ENCODE peak calls at places on chromosomes 16 and 17, in six cellular contexts. One of them, this sample, is unnamed.

GRCh38 chr16:30889721-30890120 is 4.2 kb downstream of the BCL7C start:
- DNase-seq in stimulated activated CD4-positive, alpha-beta T cell treated with anti-CD3 and anti-CD28 coated beads, Interleukin-2, amount 100 ng/mL, for 48 hours: no peak
- DNase-seq in activated CD8-positive, alpha-beta memory T cell treated with anti-CD3 and anti-CD28 coated beads for 4 hours: no peak
- DNase-seq in fibroblast of lung: peak
- DNase-seq in NCI-H2081: no peak
- DNase-seq in astrocyte: no peak
- DNase-seq in this sample: no peak

GRCh38 chr17:27577884-27578717 is 52.9 kb upstream of the LGALS9 start:
- DNase-seq in stimulated activated CD4-positive, alpha-beta T cell treated with anti-CD3 and anti-CD28 coated beads, Interleukin-2, amount 100 ng/mL, for 48 hours: no peak
- DNase-seq in activated CD8-positive, alpha-beta memory T cell treated with anti-CD3 and anti-CD28 coated beads for 4 hours: no peak
- DNase-seq in fibroblast of lung: peak
- DNase-seq in NCI-H2081: no peak
- DNase-seq in astrocyte: peak
- DNase-seq in this sample: no peak

GRCh38 chr16:22008215-22009142 is 568 bp downstream of the MOSMO start:
- DNase-seq in stimulated activated CD4-positive, alpha-beta T cell treated with anti-CD3 and anti-CD28 coated beads, Interleukin-2, amount 100 ng/mL, for 48 hours: peak
- DNase-seq in activated CD8-positive, alpha-beta memory T cell treated with anti-CD3 and anti-CD28 coated beads for 4 hours: no peak
- DNase-seq in fibroblast of lung: peak
- DNase-seq in NCI-H2081: no peak
- DNase-seq in astrocyte: no peak
- DNase-seq in this sample: no peak

GRCh38 chr17:6476834-6477210 is 32.6 kb downstream of the PIMREG start:
- DNase-seq in stimulated activated CD4-positive, alpha-beta T cell treated with anti-CD3 and anti-CD28 coated beads, Interleukin-2, amount 100 ng/mL, for 48 hours: no peak
- DNase-seq in activated CD8-positive, alpha-beta memory T cell treated with anti-CD3 and anti-CD28 coated beads for 4 hours: no peak
- DNase-seq in fibroblast of lung: no peak
- DNase-seq in NCI-H2081: no peak
- DNase-seq in astrocyte: no peak
- DNase-seq in this sample: no peak

GRCh38 chr17:80110447-80110812 is 9.0 kb downstream of the GAA start:
- DNase-seq in stimulated activated CD4-positive, alpha-beta T cell treated with anti-CD3 and anti-CD28 coated beads, Interleukin-2, amount 100 ng/mL, for 48 hours: no peak
- DNase-seq in activated CD8-positive, alpha-beta memory T cell treated with anti-CD3 and anti-CD28 coated beads for 4 hours: no peak
- DNase-seq in fibroblast of lung: no peak
- DNase-seq in NCI-H2081: no peak
- DNase-seq in astrocyte: no peak
- DNase-seq in this sample: no peak

GRCh38 chr17:48010193-48010592 is 27.4 kb downstream of the COPZ2 start:
- DNase-seq in stimulated activated CD4-positive, alpha-beta T cell treated with anti-CD3 and anti-CD28 coated beads, Interleukin-2, amount 100 ng/mL, for 48 hours: no peak
- DNase-seq in activated CD8-positive, alpha-beta memory T cell treated with anti-CD3 and anti-CD28 coated beads for 4 hours: no peak
- DNase-seq in fibroblast of lung: no peak
- DNase-seq in NCI-H2081: no peak
- DNase-seq in astrocyte: no peak
- DNase-seq in this sample: no peak

GRCh38 chr17:4625181-4625601 is 16.3 kb downstream of the ALOX15 start:
- DNase-seq in stimulated activated CD4-positive, alpha-beta T cell treated with anti-CD3 and anti-CD28 coated beads, Interleukin-2, amount 100 ng/mL, for 48 hours: no peak
- DNase-seq in activated CD8-positive, alpha-beta memory T cell treated with anti-CD3 and anti-CD28 coated beads for 4 hours: no peak
- DNase-seq in fibroblast of lung: no peak
- DNase-seq in NCI-H2081: no peak
- DNase-seq in astrocyte: peak
- DNase-seq in this sample: no peak

GRCh38 chr17:17063546-17064122 is 21.4 kb downstream of the MPRIP start:
- DNase-seq in stimulated activated CD4-positive, alpha-beta T cell treated with anti-CD3 and anti-CD28 coated beads, Interleukin-2, amount 100 ng/mL, for 48 hours: no peak
- DNase-seq in activated CD8-positive, alpha-beta memory T cell treated with anti-CD3 and anti-CD28 coated beads for 4 hours: no peak
- DNase-seq in fibroblast of lung: no peak
- DNase-seq in NCI-H2081: no peak
- DNase-seq in astrocyte: no peak
- DNase-seq in this sample: no peak

GRCh38 chr16:75099738-75100615 is 16.6 kb downstream of the LDHD start:
- DNase-seq in stimulated activated CD4-positive, alpha-beta T cell treated with anti-CD3 and anti-CD28 coated beads, Interleukin-2, amount 100 ng/mL, for 48 hours: no peak
- DNase-seq in activated CD8-positive, alpha-beta memory T cell treated with anti-CD3 and anti-CD28 coated beads for 4 hours: no peak
- DNase-seq in fibroblast of lung: no peak
- DNase-seq in NCI-H2081: no peak
- DNase-seq in astrocyte: no peak
- DNase-seq in this sample: no peak

GRCh38 chr16:74438492-74438979 is 17.3 kb upstream of the CLEC18B start:
- DNase-seq in stimulated activated CD4-positive, alpha-beta T cell treated with anti-CD3 and anti-CD28 coated beads, Interleukin-2, amount 100 ng/mL, for 48 hours: no peak
- DNase-seq in activated CD8-positive, alpha-beta memory T cell treated with anti-CD3 and anti-CD28 coated beads for 4 hours: no peak
- DNase-seq in fibroblast of lung: no peak
- DNase-seq in NCI-H2081: no peak
- DNase-seq in astrocyte: no peak
- DNase-seq in this sample: no peak

GRCh38 chr16:84499638-84500037 is 4.8 kb downstream of the MEAK7 start:
- DNase-seq in stimulated activated CD4-positive, alpha-beta T cell treated with anti-CD3 and anti-CD28 coated beads, Interleukin-2, amount 100 ng/mL, for 48 hours: no peak
- DNase-seq in activated CD8-positive, alpha-beta memory T cell treated with anti-CD3 and anti-CD28 coated beads for 4 hours: no peak
- DNase-seq in fibroblast of lung: no peak
- DNase-seq in NCI-H2081: no peak
- DNase-seq in astrocyte: no peak
- DNase-seq in this sample: no peak

GRCh38 chr16:89988951-89989350 is 30.3 kb downstream of the DBNDD1 start:
- DNase-seq in stimulated activated CD4-positive, alpha-beta T cell treated with anti-CD3 and anti-CD28 coated beads, Interleukin-2, amount 100 ng/mL, for 48 hours: no peak
- DNase-seq in activated CD8-positive, alpha-beta memory T cell treated with anti-CD3 and anti-CD28 coated beads for 4 hours: no peak
- DNase-seq in fibroblast of lung: no peak
- DNase-seq in NCI-H2081: no peak
- DNase-seq in astrocyte: no peak
- DNase-seq in this sample: peak

GRCh38 chr17:37674511-37674910 is 31.3 kb upstream of the DDX52 start:
- DNase-seq in stimulated activated CD4-positive, alpha-beta T cell treated with anti-CD3 and anti-CD28 coated beads, Interleukin-2, amount 100 ng/mL, for 48 hours: no peak
- DNase-seq in activated CD8-positive, alpha-beta memory T cell treated with anti-CD3 and anti-CD28 coated beads for 4 hours: no peak
- DNase-seq in fibroblast of lung: no peak
- DNase-seq in NCI-H2081: no peak
- DNase-seq in astrocyte: no peak
- DNase-seq in this sample: no peak

GRCh38 chr17:31608659-31609254 is 217.3 kb downstream of the RAB11FIP4 start:
- DNase-seq in stimulated activated CD4-positive, alpha-beta T cell treated with anti-CD3 and anti-CD28 coated beads, Interleukin-2, amount 100 ng/mL, for 48 hours: no peak
- DNase-seq in activated CD8-positive, alpha-beta memory T cell treated with anti-CD3 and anti-CD28 coated beads for 4 hours: no peak
- DNase-seq in fibroblast of lung: peak
- DNase-seq in NCI-H2081: no peak
- DNase-seq in astrocyte: no peak
- DNase-seq in this sample: no peak

GRCh38 chr17:17472333-17472920 is 4.4 kb upstream of the MED9 start:
- DNase-seq in stimulated activated CD4-positive, alpha-beta T cell treated with anti-CD3 and anti-CD28 coated beads, Interleukin-2, amount 100 ng/mL, for 48 hours: no peak
- DNase-seq in activated CD8-positive, alpha-beta memory T cell treated with anti-CD3 and anti-CD28 coated beads for 4 hours: no peak
- DNase-seq in fibroblast of lung: no peak
- DNase-seq in NCI-H2081: no peak
- DNase-seq in astrocyte: no peak
- DNase-seq in this sample: no peak

GRCh38 chr17:80485846-80486245 is 9.4 kb upstream of the NPTX1 start:
- DNase-seq in stimulated activated CD4-positive, alpha-beta T cell treated with anti-CD3 and anti-CD28 coated beads, Interleukin-2, amount 100 ng/mL, for 48 hours: no peak
- DNase-seq in activated CD8-positive, alpha-beta memory T cell treated with anti-CD3 and anti-CD28 coated beads for 4 hours: no peak
- DNase-seq in fibroblast of lung: no peak
- DNase-seq in NCI-H2081: no peak
- DNase-seq in astrocyte: no peak
- DNase-seq in this sample: no peak

GRCh38 chr16:84507011-84507982 is 2.8 kb upstream of the MEAK7 start:
- DNase-seq in stimulated activated CD4-positive, alpha-beta T cell treated with anti-CD3 and anti-CD28 coated beads, Interleukin-2, amount 100 ng/mL, for 48 hours: no peak
- DNase-seq in activated CD8-positive, alpha-beta memory T cell treated with anti-CD3 and anti-CD28 coated beads for 4 hours: no peak
- DNase-seq in fibroblast of lung: no peak
- DNase-seq in NCI-H2081: no peak
- DNase-seq in astrocyte: no peak
- DNase-seq in this sample: no peak

GRCh38 chr16:57845115-57845514 is 42.8 kb upstream of the KIFC3 start:
- DNase-seq in stimulated activated CD4-positive, alpha-beta T cell treated with anti-CD3 and anti-CD28 coated beads, Interleukin-2, amount 100 ng/mL, for 48 hours: no peak
- DNase-seq in activated CD8-positive, alpha-beta memory T cell treated with anti-CD3 and anti-CD28 coated beads for 4 hours: no peak
- DNase-seq in fibroblast of lung: no peak
- DNase-seq in NCI-H2081: no peak
- DNase-seq in astrocyte: no peak
- DNase-seq in this sample: no peak

GRCh38 chr17:17303847-17304490 is 796 bp downstream of the NT5M start:
- DNase-seq in stimulated activated CD4-positive, alpha-beta T cell treated with anti-CD3 and anti-CD28 coated beads, Interleukin-2, amount 100 ng/mL, for 48 hours: no peak
- DNase-seq in activated CD8-positive, alpha-beta memory T cell treated with anti-CD3 and anti-CD28 coated beads for 4 hours: no peak
- DNase-seq in fibroblast of lung: no peak
- DNase-seq in NCI-H2081: no peak
- DNase-seq in astrocyte: no peak
- DNase-seq in this sample: no peak

GRCh38 chr17:42878123-42878880 is 22.3 kb upstream of the G6PC1 start:
- DNase-seq in stimulated activated CD4-positive, alpha-beta T cell treated with anti-CD3 and anti-CD28 coated beads, Interleukin-2, amount 100 ng/mL, for 48 hours: no peak
- DNase-seq in activated CD8-positive, alpha-beta memory T cell treated with anti-CD3 and anti-CD28 coated beads for 4 hours: no peak
- DNase-seq in fibroblast of lung: no peak
- DNase-seq in NCI-H2081: no peak
- DNase-seq in astrocyte: no peak
- DNase-seq in this sample: peak

GRCh38 chr17:78272181-78272913 is 40.9 kb downstream of the TMEM235 start:
- DNase-seq in stimulated activated CD4-positive, alpha-beta T cell treated with anti-CD3 and anti-CD28 coated beads, Interleukin-2, amount 100 ng/mL, for 48 hours: no peak
- DNase-seq in activated CD8-positive, alpha-beta memory T cell treated with anti-CD3 and anti-CD28 coated beads for 4 hours: no peak
- DNase-seq in fibroblast of lung: peak
- DNase-seq in NCI-H2081: no peak
- DNase-seq in astrocyte: peak
- DNase-seq in this sample: no peak

GRCh38 chr17:49887744-49888360 is 40.0 kb upstream of the TAC4 start:
- DNase-seq in stimulated activated CD4-positive, alpha-beta T cell treated with anti-CD3 and anti-CD28 coated beads, Interleukin-2, amount 100 ng/mL, for 48 hours: no peak
- DNase-seq in activated CD8-positive, alpha-beta memory T cell treated with anti-CD3 and anti-CD28 coated beads for 4 hours: no peak
- DNase-seq in fibroblast of lung: no peak
- DNase-seq in NCI-H2081: no peak
- DNase-seq in astrocyte: no peak
- DNase-seq in this sample: no peak

GRCh38 chr17:77821114-77821513 is 137.4 kb upstream of the TNRC6C start:
- DNase-seq in stimulated activated CD4-positive, alpha-beta T cell treated with anti-CD3 and anti-CD28 coated beads, Interleukin-2, amount 100 ng/mL, for 48 hours: no peak
- DNase-seq in activated CD8-positive, alpha-beta memory T cell treated with anti-CD3 and anti-CD28 coated beads for 4 hours: no peak
- DNase-seq in fibroblast of lung: no peak
- DNase-seq in NCI-H2081: no peak
- DNase-seq in astrocyte: no peak
- DNase-seq in this sample: no peak

GRCh38 chr16:3819741-3820724 is 60.5 kb downstream of the CREBBP start:
- DNase-seq in stimulated activated CD4-positive, alpha-beta T cell treated with anti-CD3 and anti-CD28 coated beads, Interleukin-2, amount 100 ng/mL, for 48 hours: no peak
- DNase-seq in activated CD8-positive, alpha-beta memory T cell treated with anti-CD3 and anti-CD28 coated beads for 4 hours: no peak
- DNase-seq in fibroblast of lung: peak
- DNase-seq in NCI-H2081: peak
- DNase-seq in astrocyte: peak
- DNase-seq in this sample: peak

GRCh38 chr16:10314811-10315210 is 71.0 kb upstream of the ATF7IP2 start:
- DNase-seq in stimulated activated CD4-positive, alpha-beta T cell treated with anti-CD3 and anti-CD28 coated beads, Interleukin-2, amount 100 ng/mL, for 48 hours: no peak
- DNase-seq in activated CD8-positive, alpha-beta memory T cell treated with anti-CD3 and anti-CD28 coated beads for 4 hours: no peak
- DNase-seq in fibroblast of lung: peak
- DNase-seq in NCI-H2081: no peak
- DNase-seq in astrocyte: peak
- DNase-seq in this sample: no peak

GRCh38 chr17:42617956-42618431 is 8.5 kb downstream of the TUBG1 start:
- DNase-seq in stimulated activated CD4-positive, alpha-beta T cell treated with anti-CD3 and anti-CD28 coated beads, Interleukin-2, amount 100 ng/mL, for 48 hours: no peak
- DNase-seq in activated CD8-positive, alpha-beta memory T cell treated with anti-CD3 and anti-CD28 coated beads for 4 hours: no peak
- DNase-seq in fibroblast of lung: no peak
- DNase-seq in NCI-H2081: no peak
- DNase-seq in astrocyte: no peak
- DNase-seq in this sample: no peak

GRCh38 chr17:42553161-42553818 is 567 bp downstream of the HSD17B1 start:
- DNase-seq in stimulated activated CD4-positive, alpha-beta T cell treated with anti-CD3 and anti-CD28 coated beads, Interleukin-2, amount 100 ng/mL, for 48 hours: no peak
- DNase-seq in activated CD8-positive, alpha-beta memory T cell treated with anti-CD3 and anti-CD28 coated beads for 4 hours: no peak
- DNase-seq in fibroblast of lung: peak
- DNase-seq in NCI-H2081: no peak
- DNase-seq in astrocyte: peak
- DNase-seq in this sample: no peak

GRCh38 chr17:15384142-15384803 is 42.9 kb upstream of the TEKT3 start:
- DNase-seq in stimulated activated CD4-positive, alpha-beta T cell treated with anti-CD3 and anti-CD28 coated beads, Interleukin-2, amount 100 ng/mL, for 48 hours: no peak
- DNase-seq in activated CD8-positive, alpha-beta memory T cell treated with anti-CD3 and anti-CD28 coated beads for 4 hours: no peak
- DNase-seq in fibroblast of lung: no peak
- DNase-seq in NCI-H2081: no peak
- DNase-seq in astrocyte: no peak
- DNase-seq in this sample: no peak

This sample was measured in LNCaP clone FGC.